ENCODE peak calls at places on chromosomes 2 and 18, in four cellular contexts. Q is fibroblast of lung, Y is endothelial cell of umbilical vein, G is pancreas. O is an unnamed sample.

GRCh38 chr2:143525006-143525405 is 395.8 kb downstream of the ARHGAP15 start:
- DNase-seq in Q (peak; percentile 38), G (no peak), Y (no peak), O (no peak)

GRCh38 chr18:79542876-79543750 is 136.5 kb upstream of the CTDP1 start:
- DNase-seq in G (no peak), Y (no peak), Q (no peak), O (peak; percentile 56)

GRCh38 chr2:67701011-67701410 is 303.9 kb downstream of the ETAA1 start:
- DNase-seq in Q (no peak), G (no peak), Y (no peak), O (no peak)

GRCh38 chr2:237866119-237866621 is 6.7 kb downstream of the RAMP1 start:
- DNase-seq in G (no peak), Q (peak; percentile 88), Y (peak; percentile 10), O (peak; percentile 37)

GRCh38 chr2:236008006-236008405 is 160.2 kb downstream of the GBX2 start:
- DNase-seq in Q (no peak), G (no peak), Y (no peak), O (no peak)

GRCh38 chr2:216490061-216490460 is 8.6 kb upstream of the RPL37A start:
- DNase-seq in G (no peak), Y (peak; percentile 54), Q (peak; percentile 81), O (no peak)

GRCh38 chr2:38750793-38751042 is 443 bp downstream of the SRSF7 start:
- DNase-seq in G (peak; percentile 79), Q (peak; percentile 50), Y (no peak), O (peak; percentile 89)

GRCh38 chr2:64211471-64211870 is 67.3 kb upstream of the PELI1 start:
- DNase-seq in Y (no peak), Q (no peak), G (no peak), O (no peak)

GRCh38 chr2:42196403-42197267 is 27.5 kb downstream of the EML4 start:
- DNase-seq in Y (peak; percentile 29), G (no peak), Q (peak; percentile 61), O (no peak)

GRCh38 chr2:230868151-230868946 is 3.6 kb downstream of the ITM2C start:
- DNase-seq in Y (no peak), Q (no peak), G (peak; percentile 57), O (no peak)

GRCh38 chr2:157355618-157356017 is 30.0 kb upstream of the ERMN start:
- DNase-seq in Q (peak; percentile 17), G (no peak), Y (no peak), O (no peak)

GRCh38 chr2:45000341-45000901 is 8.8 kb downstream of the SIX2 start:
- DNase-seq in Q (no peak), Y (no peak), G (peak; percentile 70), O (no peak)

GRCh38 chr2:215028231-215028630 is 110.2 kb downstream of the ABCA12 start:
- DNase-seq in Q (peak; percentile 81), G (no peak), Y (no peak), O (no peak)

GRCh38 chr18:70454705-70455322 is 166.0 kb downstream of the SOCS6 start:
- DNase-seq in G (no peak), Q (peak; percentile 61), Y (peak; percentile 67), O (no peak)

GRCh38 chr2:98508690-98509054 is 64.0 kb downstream of the INPP4A start:
- DNase-seq in Y (no peak), G (no peak), Q (peak; percentile 76), O (peak; percentile 82)

GRCh38 chr2:200862532-200863000 is 1.9 kb downstream of the CLK1 start:
- DNase-seq in Y (peak; percentile 73), Q (peak; percentile 80), G (no peak), O (no peak)

GRCh38 chr18:23710068-23710527 is 20.8 kb downstream of the LAMA3 start:
- DNase-seq in Q (peak; percentile 98), Y (no peak), G (no peak), O (no peak)

GRCh38 chr18:26548144-26549102 is at the start of gene KCTD1:
- DNase-seq in Y (peak; percentile 79), Q (peak; percentile 87), G (peak; percentile 95), O (peak; percentile 92)

GRCh38 chr2:133511679-133512078 is 56.6 kb downstream of the NCKAP5 start:
- DNase-seq in G (no peak), Q (no peak), Y (no peak), O (no peak)

GRCh38 chr2:190838492-190838910 is 42.1 kb upstream of the GLS start:
- DNase-seq in G (no peak), Q (peak; percentile 96), Y (no peak), O (no peak)

GRCh38 chr2:201342923-201343322 is 14.2 kb downstream of the FLACC1 start:
- DNase-seq in Q (no peak), G (no peak), Y (no peak), O (no peak)

GRCh38 chr2:196586511-196586991 is 53.0 kb upstream of the CCDC150 start:
- DNase-seq in G (no peak), Q (peak; percentile 88), Y (peak; percentile 23), O (no peak)

GRCh38 chr2:97740590-97741182 is 27.3 kb downstream of the ZAP70 start:
- DNase-seq in Y (peak; percentile 23), Q (no peak), G (peak; percentile 75), O (peak; percentile 64)

GRCh38 chr2:179898873-179899272 is 37.5 kb upstream of the ZNF385B start:
- DNase-seq in Y (peak; percentile 28), Q (peak; percentile 11), G (no peak), O (no peak)

DNA sequence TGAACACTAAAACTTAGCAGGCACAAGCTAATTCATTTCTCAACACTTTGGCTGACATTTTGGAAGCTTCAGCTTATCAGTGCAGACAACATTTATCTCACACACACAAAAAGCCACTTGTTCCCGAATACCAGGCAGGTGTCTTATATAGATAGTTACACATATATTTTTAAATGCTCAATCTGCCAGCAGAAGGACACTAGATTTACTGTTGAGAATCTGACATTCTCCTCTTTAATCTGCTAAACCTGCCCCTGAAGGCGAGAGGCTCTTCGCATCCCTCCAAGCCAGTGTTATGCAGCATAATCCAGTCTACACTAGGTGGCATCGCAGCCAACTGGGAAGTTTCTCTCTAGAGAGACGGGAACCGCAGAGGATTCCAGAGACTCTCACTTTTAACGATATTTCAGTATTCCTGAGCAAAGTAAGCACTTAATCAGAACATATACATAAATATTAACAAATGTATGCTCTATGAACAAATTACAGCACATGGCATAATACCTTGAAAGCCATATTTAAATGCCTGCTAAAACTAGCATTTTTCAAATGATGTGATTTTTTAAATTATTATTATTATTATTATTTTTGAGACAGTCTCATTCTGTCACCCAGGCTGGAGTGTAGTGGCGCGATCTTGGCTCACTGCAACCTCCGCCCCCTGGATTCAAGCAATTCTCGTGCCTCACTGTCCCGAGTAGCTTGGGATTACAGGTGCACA is 90.2 kb upstream of the SCG2 start:
- DNase-seq in Q (peak; percentile 51), Y (peak; percentile 69), G (no peak), O (no peak)
- H3K36me3 ChIP-seq in Q (no peaks in the 10 kb centered on the region), Y (no peaks in the 10 kb centered on the region), G (no peaks in the 10 kb centered on the region), O (no peaks in the 10 kb centered on the region)

GRCh38 chr2:47006374-47007220 is 91.0 kb upstream of the MCFD2 start:
- DNase-seq in Y (no peak), Q (no peak), G (peak; percentile 50), O (peak; percentile 58)
- TF ChIP-seq CTCF in Y (no peak), Q (no peak), G (no peak), O (no peak)

GRCh38 chr2:3456125-3456524 is 63.2 kb downstream of the ADI1 start:
- DNase-seq in G (no peak), Y (no peak), Q (no peak), O (no peak)
- H3K27ac ChIP-seq in G (no peak overlapping the region), Y (no peak overlapping the region), Q (no peak overlapping the region), O (no peak overlapping the region)

DNA sequence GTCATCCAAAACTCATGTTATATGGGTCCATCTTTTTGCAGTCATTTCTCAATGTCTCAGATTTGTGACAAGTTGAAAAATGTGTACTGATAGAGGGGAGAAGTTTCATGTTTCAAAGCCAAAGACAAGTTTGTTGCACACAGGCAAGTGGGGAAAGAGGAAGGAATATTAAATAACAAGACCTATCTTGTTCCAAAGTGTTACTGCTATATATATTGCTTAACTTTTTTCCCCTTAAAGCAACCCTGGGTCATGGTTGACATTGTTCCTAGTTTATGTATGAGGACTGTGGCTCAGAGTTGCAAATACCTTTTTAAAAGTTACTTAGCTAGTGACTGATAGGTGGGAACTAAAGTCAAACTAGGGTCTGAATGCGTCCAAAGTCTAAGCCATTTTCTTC is 1.7 kb downstream of the ITGA4 start:
- DNase-seq in G (no peak), Y (no peak), Q (no peak), O (no peak)
- H3K36me3 ChIP-seq in G (no peaks in the 10 kb centered on the region), Y (no peaks in the 10 kb centered on the region), Q (no peaks in the 10 kb centered on the region), O (no peaks in the 10 kb centered on the region)

GRCh38 chr2:47194410-47194809 is 39.3 kb upstream of the STPG4 start:
- DNase-seq in G (no peak), Y (no peak), Q (no peak), O (no peak)
- TF ChIP-seq CTCF in G (no peak), Y (no peak), Q (no peak), O (no peak)

GRCh38 chr2:224181534-224182155 is 142.6 kb upstream of the SERPINE2 start:
- DNase-seq in Y (no peak), G (no peak), Q (no peak), O (no peak)

GRCh38 chr2:224180810-224181209 is 141.7 kb upstream of the SERPINE2 start:
- DNase-seq in G (no peak), Y (no peak), Q (no peak), O (no peak)

GRCh38 chr2:224183086-224183485 is 144.0 kb upstream of the SERPINE2 start:
- DNase-seq in Q (peak; percentile 35), Y (no peak), G (no peak), O (no peak)

GRCh38 chr2:224185023-224185601 is 146.0 kb upstream of the SERPINE2 start:
- DNase-seq in Y (no peak), G (no peak), Q (no peak), O (no peak)

GRCh38 chr2:224182498-224182897 is 143.4 kb upstream of the SERPINE2 start:
- DNase-seq in Q (no peak), Y (no peak), G (no peak), O (no peak)
- H3K27ac ChIP-seq in Q (no peak overlapping the region), Y (no peak overlapping the region), G (no peak overlapping the region), O (no peak overlapping the region)

DNA sequence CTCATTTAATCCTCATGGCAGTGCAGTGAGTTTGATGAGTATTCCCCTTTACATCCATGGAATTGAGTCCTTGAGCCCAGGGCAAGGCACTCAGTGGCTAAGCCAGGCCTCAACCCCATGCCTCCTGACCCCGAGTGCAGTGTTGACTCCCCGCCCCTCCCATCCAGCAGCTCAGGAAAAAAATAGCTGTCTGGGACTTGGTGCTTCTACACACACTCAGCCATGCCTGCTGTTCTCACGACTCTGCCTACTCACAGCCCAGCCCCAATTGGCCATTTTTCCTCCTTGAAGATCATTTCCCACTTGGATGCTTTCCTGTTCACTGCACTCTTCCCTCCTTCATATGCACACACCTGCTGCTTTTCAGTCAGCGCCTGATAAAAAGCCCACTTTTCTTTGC is 8.8 kb downstream of the FOSL2 start:
- DNase-seq in Q (no peak), Y (no peak), G (no peak), O (no peak)
- H3K36me3 ChIP-seq in Q (peaks cover 27% of the 10 kb centered on the region), Y (peaks cover 28% of the 10 kb centered on the region), G (peaks cover 11% of the 10 kb centered on the region), O (peaks cover 43% of the 10 kb centered on the region)

GRCh38 chr2:100029460-100029859 is 112.9 kb downstream of the AFF3 start:
- DNase-seq in G (no peak), Y (no peak), Q (no peak), O (no peak)
- TF ChIP-seq CTCF in G (no peak), Y (no peak), Q (peak; percentile 6), O (no peak)

O was measured in kidney.